ENCODE peak calls at places on chromosomes 5 and 9, in six cellular contexts. P is stimulated activated CD8-positive, alpha-beta memory T cell treated with anti-CD3 and anti-CD28 coated beads, Interleukin-15, amount 100 ng/mL, for 24 hours; V is activated CD4-positive, alpha-beta memory T cell treated with anti-CD3 and anti-CD28 coated beads, Interleukin-2, amount 10 ng/mL, durations not matched to agents 7 days and 5 days; R is NCI-H748 treated with DMSO at 0.1 percent for 48 hours; G is ecto neural progenitor cell; A is cardiac fibroblast. F is an unnamed sample.

GRCh38 chr5:56490971-56491468 is 257.9 kb upstream of the ANKRD55 start:
- DNase-seq in R (no peak), V (peak), P (no peak), G (no peak), A (no peak), F (peak)

GRCh38 chr5:140371356-140372151 is 11.6 kb downstream of the SLC4A9 start:
- DNase-seq in G (no peak), P (no peak), V (no peak), R (no peak), A (no peak), F (no peak)

GRCh38 chr5:167839065-167839464 is 452.4 kb upstream of the WWC1 start:
- DNase-seq in P (no peak), G (no peak), R (no peak), A (no peak), V (no peak), F (peak)

GRCh38 chr5:10432059-10433008 is 9.3 kb upstream of the ROPN1L start:
- DNase-seq in P (no peak), G (no peak), V (no peak), R (no peak), A (no peak), F (no peak)

GRCh38 chr5:135059000-135059923 is 25.2 kb upstream of the PITX1 start:
- DNase-seq in A (no peak), R (no peak), P (no peak), V (no peak), G (no peak), F (no peak)

GRCh38 chr9:109856785-109857184 is 76.8 kb downstream of the PALM2AKAP2 start:
- DNase-seq in R (no peak), A (peak), G (peak), P (no peak), V (no peak), F (no peak)

GRCh38 chr9:127580879-127581278 is 31.2 kb upstream of the STXBP1 start:
- DNase-seq in A (no peak), G (no peak), V (no peak), P (no peak), R (no peak), F (no peak)

GRCh38 chr5:32170303-32171170 is 3.6 kb downstream of the GOLPH3 start:
- DNase-seq in R (no peak), V (no peak), A (peak), P (no peak), G (no peak), F (no peak)

GRCh38 chr9:109483771-109484442 is 14.2 kb downstream of the PTPN3 start:
- DNase-seq in R (no peak), V (no peak), P (no peak), A (no peak), G (no peak), F (no peak)

GRCh38 chr5:102762095-102762534 is 7.0 kb downstream of the PAM start:
- DNase-seq in P (no peak), A (peak), G (no peak), R (no peak), V (no peak), F (peak)

GRCh38 chr9:87070331-87070730 is 123.0 kb upstream of the GAS1 start:
- DNase-seq in P (no peak), A (no peak), V (no peak), R (no peak), G (no peak), F (no peak)

GRCh38 chr5:124996764-124997077 is 250.3 kb upstream of the ZNF608 start:
- DNase-seq in R (no peak), A (peak), G (no peak), V (no peak), P (no peak), F (no peak)